ENCODE peak calls at places on chromosomes 13 and 19, in six cellular contexts. Q, R, D, S, P and F are unnamed samples.

GRCh38 chr13:113951246-113951999 is 22.5 kb downstream of the C13orf46 start:
- DNase-seq in P (peak), D (peak), S (no peak), R (peak), Q (peak), F (peak)

GRCh38 chr19:3358392-3358918 is 7.9 kb upstream of the NFIC start:
- DNase-seq in P (no peak), Q (no peak), D (no peak), S (no peak), R (peak), F (no peak)

GRCh38 chr13:94968040-94968756 is 255.9 kb upstream of the SOX21 start:
- DNase-seq in Q (no peak), R (no peak), D (peak), S (no peak), P (no peak), F (no peak)

GRCh38 chr19:9323557-9323918 is 441 bp upstream of the ZNF559 start:
- DNase-seq in P (no peak), D (no peak), S (peak), R (peak), Q (peak), F (peak)

GRCh38 chr13:34990399-34991224 is 48.5 kb downstream of the NBEA start:
- DNase-seq in D (no peak), R (no peak), P (no peak), Q (peak), S (no peak), F (no peak)

GRCh38 chr13:89746554-89746953 is 1600.9 kb upstream of the MIR17HG start:
- DNase-seq in D (no peak), Q (no peak), R (no peak), P (no peak), S (no peak), F (no peak)

GRCh38 chr13:107339209-107339608 is 771.3 kb upstream of the ARGLU1 start:
- DNase-seq in P (no peak), Q (no peak), D (no peak), R (no peak), S (no peak), F (no peak)

GRCh38 chr19:455851-456546 is 4.8 kb downstream of the SHC2 start:
- DNase-seq in S (no peak), Q (no peak), P (no peak), D (no peak), R (no peak), F (no peak)

GRCh38 chr19:5926641-5927438 is 12.8 kb downstream of the CAPS start:
- DNase-seq in P (no peak), Q (no peak), R (no peak), S (no peak), D (no peak), F (no peak)

GRCh38 chr19:35043906-35044305 is 2.4 kb downstream of the HPN start:
- DNase-seq in S (no peak), Q (no peak), D (no peak), P (no peak), R (no peak), F (no peak)

GRCh38 chr13:75754936-75755335 is 118.8 kb downstream of the LMO7 start:
- DNase-seq in R (no peak), Q (no peak), D (no peak), P (no peak), S (no peak), F (no peak)

GRCh38 chr13:92938481-92939020 is 288.1 kb upstream of the GPC6 start:
- DNase-seq in R (no peak), S (no peak), D (no peak), Q (no peak), P (no peak), F (no peak)

GRCh38 chr19:403221-404036 is 5.5 kb downstream of the C2CD4C start:
- DNase-seq in P (no peak), S (no peak), Q (no peak), R (no peak), D (no peak), F (no peak)

GRCh38 chr19:29449371-29449770 is 76.4 kb upstream of the VSTM2B start:
- DNase-seq in S (no peak), Q (no peak), R (no peak), P (no peak), D (no peak), F (no peak)

GRCh38 chr13:97934590-97934989 is 18.9 kb upstream of the IPO5 start:
- DNase-seq in R (no peak), Q (no peak), D (no peak), S (no peak), P (no peak), F (no peak)

GRCh38 chr19:10471909-10472308 is 31.2 kb downstream of the KEAP1 start:
- DNase-seq in S (no peak), D (no peak), Q (peak), R (peak), P (no peak), F (no peak)

GRCh38 chr13:42574011-42574410 is at the start of gene TNFSF11:
- DNase-seq in S (no peak), D (peak), R (no peak), Q (no peak), P (no peak), F (peak)

GRCh38 chr13:74287672-74288169 is 153.5 kb upstream of the KLF12 start:
- DNase-seq in D (no peak), Q (peak), S (no peak), R (no peak), P (no peak), F (no peak)

GRCh38 chr13:26386026-26386425 is 132.1 kb downstream of the CDK8 start:
- DNase-seq in P (no peak), D (no peak), Q (no peak), S (no peak), R (no peak), F (no peak)
- TF ChIP-seq TAF1 in P (no peak), D (no peak), Q (no peak), S (no peak), R (no peak), F (no peak)

DNA sequence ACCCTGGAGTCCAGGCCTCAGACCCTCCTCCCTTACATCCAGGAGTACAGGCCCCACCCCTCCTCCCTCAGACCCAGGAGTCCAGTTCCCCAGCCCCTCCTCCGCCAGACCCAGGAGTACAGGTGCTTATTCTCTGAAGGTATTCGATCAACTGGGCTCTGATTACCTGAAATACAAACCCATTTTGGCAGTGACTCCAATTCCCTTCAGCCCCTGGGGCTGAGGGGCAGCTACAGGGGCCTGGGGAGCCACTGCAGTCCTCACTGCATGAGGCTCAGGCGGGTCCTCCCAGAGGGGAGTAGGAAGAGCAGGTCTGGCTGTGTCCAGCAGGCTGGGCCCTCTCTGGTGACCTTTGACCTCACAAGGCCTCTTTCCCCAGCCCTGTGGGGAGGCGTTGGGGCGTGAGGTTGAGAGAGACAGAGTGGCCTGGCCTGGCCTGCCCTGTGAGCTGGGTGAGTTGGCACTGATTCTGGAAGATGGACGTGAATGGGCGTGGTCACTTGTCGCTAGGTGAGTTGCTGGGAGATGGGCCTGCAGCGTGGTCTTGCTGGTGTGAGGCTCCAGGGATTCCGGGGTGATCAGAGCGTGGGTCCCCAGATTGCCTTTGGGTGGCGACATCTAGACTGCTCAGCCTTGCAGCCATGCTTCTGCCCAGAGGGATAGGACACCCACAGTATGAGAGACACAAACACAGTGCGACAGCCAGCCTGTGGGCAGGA is 3.1 kb downstream of the BCAT2 start:
- DNase-seq in P (no peak), D (no peak), R (peak), Q (peak), S (no peak), F (no peak)
- TF ChIP-seq TAF1 in P (no peak), D (no peak), R (no peak), Q (no peak), S (no peak), F (no peak)

GRCh38 chr13:110528911-110529310 is 32.6 kb downstream of the RAB20 start:
- DNase-seq in P (no peak), D (no peak), S (no peak), R (no peak), Q (no peak), F (no peak)
- TF ChIP-seq TAF1 in P (no peak), D (no peak), S (no peak), R (no peak), Q (no peak), F (no peak)

GRCh38 chr13:83024955-83025594 is 857.2 kb downstream of the SLITRK1 start:
- DNase-seq in D (no peak), Q (no peak), P (no peak), S (no peak), R (no peak), F (no peak)

GRCh38 chr13:83024226-83024625 is 858.0 kb downstream of the SLITRK1 start:
- DNase-seq in D (no peak), S (no peak), Q (no peak), P (no peak), R (no peak), F (no peak)

DNA sequence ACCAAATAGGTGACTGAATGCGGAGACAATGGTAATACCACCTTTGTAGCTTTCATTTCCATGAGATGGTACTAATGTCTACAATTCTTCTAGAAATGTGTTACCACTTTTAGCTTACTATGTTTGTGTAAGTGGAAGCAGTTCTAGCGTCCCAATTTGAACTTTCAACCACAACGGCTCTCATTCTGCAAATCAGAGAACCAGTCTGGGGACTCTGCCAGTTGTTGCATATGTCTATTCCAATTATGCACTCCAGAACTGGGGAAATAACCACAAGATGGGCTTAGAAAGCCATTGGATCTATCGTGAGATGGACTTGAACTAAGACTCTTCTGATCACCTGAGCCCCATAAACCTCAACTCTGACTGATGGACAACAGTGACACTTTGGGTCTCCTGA is 862.3 kb downstream of the SLITRK1 start:
- DNase-seq in S (no peak), R (no peak), Q (no peak), P (no peak), D (no peak), F (no peak)
- TF ChIP-seq TAF1 in S (no peak), R (no peak), Q (no peak), P (no peak), D (no peak), F (no peak)

GRCh38 chr19:16363133-16363851 is 38.7 kb downstream of the KLF2 start:
- DNase-seq in P (no peak), D (no peak), S (no peak), Q (no peak), R (no peak), F (no peak)
- TF ChIP-seq TAF1 in P (no peak), D (no peak), S (no peak), Q (no peak), R (no peak), F (no peak)

DNA sequence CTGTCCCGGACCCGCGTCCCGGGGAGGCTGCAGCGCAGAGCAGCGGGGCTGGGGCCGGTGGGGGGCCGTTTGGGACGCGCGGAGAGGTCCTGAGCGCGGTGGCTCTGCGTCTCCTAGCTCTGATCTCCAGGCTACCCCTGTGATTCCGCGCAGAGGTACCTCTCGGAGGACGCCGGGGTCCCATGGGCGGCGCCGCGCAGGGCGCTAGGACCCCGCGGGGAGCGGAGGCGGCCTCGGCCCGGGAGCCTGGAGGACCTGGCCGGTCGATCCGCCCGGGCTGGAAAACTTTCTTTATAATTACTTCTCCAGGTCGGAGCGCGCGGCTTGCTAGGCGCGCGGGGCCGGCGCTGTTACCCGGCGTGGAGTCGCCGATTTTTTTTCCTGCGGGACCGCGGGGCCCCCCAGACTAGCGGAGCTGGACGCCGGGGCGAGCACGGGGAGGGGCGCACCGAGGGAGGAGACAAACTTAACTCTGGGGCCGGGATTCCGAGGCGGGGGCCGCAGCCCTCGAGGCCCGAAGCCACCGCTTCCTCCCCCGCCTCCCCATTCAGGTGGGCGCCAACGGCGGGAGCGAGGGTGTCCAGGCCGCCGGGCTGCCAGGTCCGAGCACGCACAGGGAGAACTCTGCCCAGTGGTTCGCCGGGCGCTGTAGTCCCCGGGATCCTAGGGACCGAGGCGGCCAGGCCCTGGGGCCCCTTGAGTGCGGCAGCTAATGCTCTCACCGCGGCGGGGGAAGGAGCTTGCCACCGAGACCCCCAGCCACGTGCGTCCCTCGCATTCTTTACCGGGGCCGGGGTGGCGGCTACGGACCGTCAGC is 848 bp upstream of the CEBPA start:
- DNase-seq in P (no peak), D (no peak), S (no peak), Q (no peak), R (no peak), F (no peak)
- TF ChIP-seq TAF1 in P (peak), D (no peak), S (no peak), Q (no peak), R (no peak), F (no peak)

GRCh38 chr19:56217039-56217949 is 15.2 kb downstream of the ZSCAN5C start:
- DNase-seq in D (peak), P (peak), R (no peak), Q (no peak), S (no peak), F (no peak)
- TF ChIP-seq TAF1 in D (no peak), P (no peak), R (no peak), Q (no peak), S (no peak), F (no peak)